ENCODE peak calls at places on chromosome 21, in five cellular contexts. O is A549, C is GM12878, D is SK-N-SH, H is K562. K is an unnamed sample.

GRCh38 chr21:19130379-19131028 is 726.9 kb upstream of the TMPRSS15 start:
- DNase-seq in O (no peak), C (no peak), D (no peak), H (no peak), K (no peak)

GRCh38 chr21:30257773-30258172 is 25.0 kb downstream of the KRTAP24-1 start:
- DNase-seq in O (peak), C (no peak), D (peak), H (peak), K (no peak)

GRCh38 chr21:14545906-14546480 is at the start of gene SAMSN1:
- DNase-seq in O (no peak), C (peak), D (no peak), H (peak), K (no peak)

GRCh38 chr21:37828515-37828914 is 87.7 kb downstream of the KCNJ6 start:
- DNase-seq in O (no peak), C (no peak), D (no peak), H (no peak), K (no peak)

GRCh38 chr21:45750924-45751323 is 107.4 kb downstream of the PCBP3 start:
- DNase-seq in O (no peak), C (no peak), D (no peak), H (no peak), K (no peak)

GRCh38 chr21:24045775-24046215 is 1561.5 kb downstream of the MRPL39 start:
- DNase-seq in O (peak), C (no peak), D (peak), H (peak), K (peak)

GRCh38 chr21:25936776-25937175 is 202.0 kb downstream of the GABPA start:
- DNase-seq in O (no peak), C (no peak), D (no peak), H (no peak), K (peak)

GRCh38 chr21:25490742-25491141 is 116.5 kb downstream of the MRPL39 start:
- DNase-seq in O (no peak), C (no peak), D (no peak), H (no peak), K (peak)

GRCh38 chr21:27362249-27362648 is 395.4 kb upstream of the ADAMTS5 start:
- DNase-seq in O (no peak), C (no peak), D (no peak), H (no peak), K (no peak)

GRCh38 chr21:20943476-20944085 is 54.6 kb upstream of the NCAM2 start:
- DNase-seq in O (no peak), C (no peak), D (no peak), H (no peak), K (no peak)

GRCh38 chr21:26194811-26195251 is 24.3 kb upstream of the APP start:
- DNase-seq in O (no peak), C (no peak), D (no peak), H (no peak), K (peak)

GRCh38 chr21:22223385-22223784 is 1225.2 kb downstream of the NCAM2 start:
- DNase-seq in O (no peak), C (peak), D (no peak), H (no peak), K (no peak)

GRCh38 chr21:25837545-25838263 is 102.9 kb downstream of the GABPA start:
- DNase-seq in O (no peak), C (no peak), D (no peak), H (no peak), K (peak)

GRCh38 chr21:45456014-45456835 is 51.3 kb downstream of the COL18A1 start:
- DNase-seq in O (no peak), C (no peak), D (no peak), H (no peak), K (no peak)

GRCh38 chr21:35357041-35357780 is 308.1 kb upstream of the RUNX1 start:
- DNase-seq in O (no peak), C (no peak), D (no peak), H (no peak), K (no peak)

GRCh38 chr21:37799193-37800121 is 116.8 kb downstream of the KCNJ6 start:
- DNase-seq in O (no peak), C (no peak), D (no peak), H (no peak), K (peak)

GRCh38 chr21:17673261-17674020 is 60.7 kb upstream of the BTG3 start:
- DNase-seq in O (no peak), C (no peak), D (no peak), H (no peak), K (no peak)

GRCh38 chr21:45363921-45364463 is 41.0 kb upstream of the COL18A1 start:
- DNase-seq in O (peak), C (peak), D (no peak), H (peak), K (peak)

GRCh38 chr21:24115141-24115540 is 1492.1 kb downstream of the MRPL39 start:
- DNase-seq in O (no peak), C (no peak), D (no peak), H (no peak), K (no peak)

GRCh38 chr21:36647279-36648093 is 51.4 kb upstream of the SIM2 start:
- DNase-seq in O (peak), C (no peak), D (no peak), H (no peak), K (peak)

GRCh38 chr21:26918318-26919065 is 48.4 kb downstream of the ADAMTS5 start:
- DNase-seq in O (no peak), C (no peak), D (no peak), H (no peak), K (peak)

GRCh38 chr21:15298306-15298705 is 233.5 kb upstream of the NRIP1 start:
- DNase-seq in O (no peak), C (no peak), D (no peak), H (no peak), K (no peak)

GRCh38 chr21:24418671-24419070 is 1188.6 kb downstream of the MRPL39 start:
- DNase-seq in O (no peak), C (no peak), D (no peak), H (no peak), K (no peak)

GRCh38 chr21:35005077-35005476 is 44.0 kb downstream of the RUNX1 start:
- DNase-seq in O (no peak), C (no peak), D (no peak), H (no peak), K (peak)

GRCh38 chr21:41928621-41929220 is 25.1 kb downstream of the C2CD2 start:
- DNase-seq in O (no peak), C (peak), D (no peak), H (no peak), K (no peak)

GRCh38 chr21:20459838-20460237 is 538.4 kb upstream of the NCAM2 start:
- DNase-seq in O (no peak), C (no peak), D (no peak), H (no peak), K (no peak)

GRCh38 chr21:34826818-34827217 is 158.0 kb downstream of the CLIC6 start:
- DNase-seq in O (no peak), C (no peak), D (no peak), H (no peak), K (no peak)

GRCh38 chr21:36966846-36967657 is 583 bp upstream of the HLCS start:
- DNase-seq in O (no peak), C (no peak), D (no peak), H (no peak), K (no peak)

GRCh38 chr21:37244506-37245083 is 22.5 kb downstream of the VPS26C start:
- DNase-seq in O (no peak), C (no peak), D (no peak), H (no peak), K (no peak)

GRCh38 chr21:45404726-45405270 is at the start of gene COL18A1:
- DNase-seq in O (peak), C (no peak), D (peak), H (peak), K (peak)

GRCh38 chr21:34018910-34019309 is 54.5 kb upstream of the MRPS6 start:
- DNase-seq in O (no peak), C (peak), D (no peak), H (no peak), K (no peak)

GRCh38 chr21:37994211-37994610 is 78.0 kb upstream of the KCNJ6 start:
- DNase-seq in O (no peak), C (no peak), D (no peak), H (peak), K (no peak)

GRCh38 chr21:28657576-28657975 is 335.1 kb downstream of the LTN1 start:
- DNase-seq in O (no peak), C (no peak), D (no peak), H (no peak), K (no peak)

DNA sequence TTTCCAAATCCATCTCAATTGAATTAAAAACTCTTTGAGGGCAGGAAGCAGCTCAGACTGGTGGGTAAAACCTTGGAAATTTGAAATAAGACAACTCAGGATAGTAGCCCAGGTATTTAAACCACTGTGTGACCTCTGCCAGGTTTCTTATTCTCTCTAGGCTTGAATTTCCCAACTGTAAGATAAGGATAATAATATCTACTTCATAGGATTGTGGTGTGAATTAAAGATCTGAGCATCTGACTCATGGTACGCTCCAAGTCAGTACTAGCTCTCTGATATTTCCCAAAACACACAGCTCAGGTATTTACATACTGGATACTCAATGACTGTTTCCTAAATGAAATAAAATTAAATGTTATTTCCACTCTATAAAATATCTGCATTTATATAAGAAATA is 337.2 kb downstream of the LTN1 start:
- DNase-seq in O (no peak), C (no peak), D (no peak), H (no peak), K (no peak)
- TF ChIP-seq RCOR1 in O (no peak), C (no peak), D (no peak), H (no peak), K (no peak)

GRCh38 chr21:32916088-32916487 is 109.6 kb upstream of the OLIG2 start:
- DNase-seq in O (no peak), C (no peak), D (no peak), H (no peak), K (no peak)

GRCh38 chr21:32917392-32918135 is 108.2 kb upstream of the OLIG2 start:
- DNase-seq in O (no peak), C (no peak), D (no peak), H (no peak), K (no peak)

GRCh38 chr21:32916522-32917099 is 109.1 kb upstream of the OLIG2 start:
- DNase-seq in O (peak), C (no peak), D (peak), H (peak), K (no peak)

GRCh38 chr21:32915099-32915498 is 110.6 kb upstream of the OLIG2 start:
- DNase-seq in O (no peak), C (no peak), D (no peak), H (no peak), K (no peak)

DNA sequence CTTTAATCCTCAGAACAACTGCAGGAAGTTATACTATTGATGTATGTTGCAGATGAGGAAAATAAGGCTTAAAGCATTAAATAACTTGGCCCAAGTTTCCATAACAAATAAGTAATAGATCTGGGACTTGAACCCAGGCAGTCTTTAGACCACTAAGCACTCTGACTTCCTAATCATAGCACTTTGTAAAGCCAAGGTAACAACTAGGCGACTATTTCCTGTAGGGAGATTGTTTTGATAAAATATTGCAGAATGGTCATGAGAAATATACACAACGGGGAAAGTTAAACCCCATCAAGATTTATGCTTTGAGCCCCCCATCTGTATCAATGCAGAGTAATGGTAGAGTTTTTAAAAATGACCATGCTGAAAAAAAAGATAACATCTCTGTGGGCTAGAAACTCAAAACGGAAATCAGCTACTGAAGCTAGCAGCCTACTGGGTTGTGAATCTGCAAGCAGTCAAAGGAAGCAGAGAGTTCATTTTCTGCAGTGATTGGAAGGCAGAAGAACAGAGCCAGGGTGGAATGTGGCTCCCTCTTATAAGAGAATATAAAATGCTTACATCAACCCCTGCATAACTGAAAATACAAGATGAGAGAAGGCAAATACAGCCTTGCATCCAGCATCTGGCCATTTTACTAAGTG is 111.2 kb upstream of the OLIG2 start:
- DNase-seq in O (no peak), C (no peak), D (no peak), H (no peak), K (no peak)
- TF ChIP-seq RCOR1 in O (no peak), C (no peak), D (no peak), H (no peak), K (no peak)

GRCh38 chr21:39318091-39318959 is 4.9 kb upstream of the BRWD1 start:
- DNase-seq in O (no peak), C (no peak), D (no peak), H (no peak), K (no peak)

GRCh38 chr21:39319251-39319756 is 5.9 kb upstream of the BRWD1 start:
- DNase-seq in O (no peak), C (no peak), D (no peak), H (no peak), K (peak)

GRCh38 chr21:39317134-39318090 is 4.0 kb upstream of the BRWD1 start:
- DNase-seq in O (no peak), C (no peak), D (peak), H (peak), K (no peak)

GRCh38 chr21:39319814-39320332 is 6.4 kb upstream of the BRWD1 start:
- DNase-seq in O (peak), C (no peak), D (no peak), H (peak), K (peak)

GRCh38 chr21:39321424-39321823 is 8.0 kb upstream of the BRWD1 start:
- DNase-seq in O (peak), C (no peak), D (no peak), H (no peak), K (peak)
- TF ChIP-seq RCOR1 in O (no peak), C (no peak), D (no peak), H (no peak), K (no peak)

GRCh38 chr21:44088401-44088780 is 18.8 kb upstream of the PWP2 start:
- DNase-seq in O (no peak), C (no peak), D (no peak), H (no peak), K (no peak)

GRCh38 chr21:44089001-44089911 is 17.9 kb upstream of the PWP2 start:
- DNase-seq in O (no peak), C (no peak), D (no peak), H (no peak), K (no peak)

GRCh38 chr21:44085491-44086321 is 21.5 kb upstream of the PWP2 start:
- DNase-seq in O (no peak), C (no peak), D (no peak), H (no peak), K (no peak)

GRCh38 chr21:44086636-44087425 is 20.4 kb upstream of the PWP2 start:
- DNase-seq in O (no peak), C (no peak), D (no peak), H (no peak), K (no peak)

DNA sequence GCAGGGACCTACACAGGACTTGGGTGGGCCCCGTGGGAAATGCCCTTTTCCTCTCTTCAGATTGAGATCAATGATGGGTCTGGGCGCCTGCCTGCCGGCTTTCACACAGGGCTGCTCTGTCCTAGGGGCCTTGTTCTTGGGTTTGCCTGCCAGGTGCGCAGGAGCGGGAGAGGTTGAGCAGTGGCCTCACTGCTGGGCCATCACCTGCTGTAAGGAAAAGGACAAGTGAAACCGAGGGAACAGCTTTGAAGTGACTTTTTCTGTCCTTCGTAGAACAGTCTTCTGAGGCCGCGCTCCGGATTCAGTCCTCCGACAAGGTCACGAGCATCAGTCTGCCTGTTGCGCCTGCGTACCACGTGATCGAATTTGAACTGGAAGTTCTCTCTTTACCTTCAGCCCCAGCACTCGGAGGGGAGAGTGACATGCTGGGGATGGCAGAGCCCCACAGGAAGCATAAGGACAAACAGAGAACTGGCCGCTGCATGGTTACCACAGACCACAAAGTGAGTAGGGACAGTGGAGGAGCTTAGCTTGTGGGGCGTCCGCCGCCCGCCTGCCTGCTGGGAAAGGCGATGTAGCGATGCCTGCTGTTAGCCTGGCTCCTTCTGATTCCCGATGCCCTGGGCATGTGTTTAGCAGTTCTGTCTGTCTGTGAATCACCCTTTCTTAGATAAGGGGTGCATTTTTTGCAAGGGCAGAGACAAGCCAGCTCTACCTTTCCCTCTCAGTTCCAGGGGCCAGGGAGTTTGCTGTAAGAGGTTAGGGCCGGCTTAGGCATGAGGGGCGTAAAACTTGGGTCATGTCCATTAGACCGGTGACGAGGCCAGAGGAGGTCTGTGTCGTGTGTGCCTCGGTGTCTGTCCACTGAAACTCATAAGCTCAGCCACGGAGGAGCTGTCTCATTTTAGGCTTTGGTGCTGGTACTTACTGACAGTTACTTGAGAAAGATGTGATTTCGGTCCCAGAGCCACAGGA is 19.5 kb upstream of the PWP2 start:
- DNase-seq in O (no peak), C (no peak), D (no peak), H (no peak), K (no peak)
- TF ChIP-seq RCOR1 in O (no peak), C (no peak), D (no peak), H (no peak), K (no peak)

DNA sequence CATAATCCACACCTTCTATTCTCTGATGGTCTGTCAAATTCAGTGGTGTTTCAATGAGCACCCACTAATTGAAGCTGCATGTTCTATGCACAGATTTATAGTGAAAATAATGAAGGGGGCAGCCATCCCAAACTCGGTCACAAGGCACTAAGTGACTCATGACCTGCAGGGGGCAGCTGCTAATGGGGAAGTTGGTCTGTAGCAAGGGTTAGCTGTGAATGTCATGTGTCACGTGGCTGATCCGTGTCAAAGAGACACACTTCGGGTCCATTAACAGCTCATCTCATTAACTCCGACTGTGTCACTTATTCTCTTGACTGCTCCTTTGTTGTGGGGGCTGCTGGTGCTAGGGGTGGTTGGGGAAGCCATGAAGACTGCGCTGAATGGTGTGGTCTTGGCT is 306.6 kb downstream of the PCP4 start:
- DNase-seq in O (no peak), C (no peak), D (no peak), H (no peak), K (no peak)
- TF ChIP-seq RCOR1 in O (no peak), C (no peak), D (no peak), H (no peak), K (no peak)

DNA sequence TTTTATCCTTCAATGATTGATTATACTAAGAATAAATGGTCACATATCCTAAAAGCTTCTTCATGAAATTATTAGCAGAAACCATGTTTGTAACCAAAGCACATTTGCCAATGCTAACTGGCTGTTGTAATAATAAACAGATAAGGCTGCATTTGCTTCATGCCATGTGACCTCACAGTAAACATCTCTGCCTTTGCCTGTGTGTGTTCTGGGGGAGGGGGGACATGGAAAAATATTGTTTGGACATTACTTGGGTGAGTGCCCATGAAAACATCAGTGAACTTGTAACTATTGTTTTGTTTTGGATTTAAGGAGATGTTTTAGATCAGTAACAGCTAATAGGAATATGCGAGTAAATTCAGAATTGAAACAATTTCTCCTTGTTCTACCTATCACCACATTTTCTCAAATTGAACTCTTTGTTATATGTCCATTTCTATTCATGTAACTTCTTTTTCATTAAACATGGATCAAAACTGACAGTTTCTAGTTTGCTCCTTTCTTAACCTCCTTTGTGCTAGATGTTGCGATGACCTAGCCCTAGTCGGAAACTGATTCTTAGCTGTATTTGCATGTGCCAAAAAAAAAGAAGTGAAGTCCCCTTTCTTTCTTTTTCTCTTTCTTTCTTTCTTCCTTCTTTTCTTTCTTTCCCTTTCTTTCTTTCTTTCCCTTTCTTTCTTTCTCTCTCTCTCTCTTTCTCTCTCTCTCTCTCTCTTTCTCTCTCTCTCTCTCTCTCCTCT is 45.1 kb downstream of the MAP3K7CL start:
- DNase-seq in O (peak), C (no peak), D (no peak), H (no peak), K (peak)
- TF ChIP-seq RCOR1 in O (no peak), C (no peak), D (no peak), H (no peak), K (no peak)

GRCh38 chr21:28419110-28419509 is 573.6 kb downstream of the LTN1 start:
- DNase-seq in O (no peak), C (no peak), D (no peak), H (no peak), K (peak)
- TF ChIP-seq RCOR1 in O (no peak), C (no peak), D (no peak), H (no peak), K (no peak)